ENCODE peak calls at places on chromosome 11, in five cellular contexts. E is A549; K is activated T-cell treated with anti-CD3 and anti-CD28 coated beads, Interleukin-2, amount 50 U/mL, for 24 hours; G is left cardiac atrium; U is activated CD4-positive, alpha-beta T cell treated with anti-CD3 and anti-CD28 coated beads, Interleukin-2, amount 50 U/mL, for 1 hour. A is an unnamed sample.

GRCh38 chr11:2401436-2401984 is 960 bp downstream of the TSSC4 start:
- DNase-seq in G (no peak), K (no peak), E (no peak), U (no peak), A (no peak)

GRCh38 chr11:394034-394857 is at the start of gene PKP3:
- DNase-seq in G (no peak), K (no peak), E (peak; percentile 80), U (no peak), A (no peak)

GRCh38 chr11:76627541-76628082 is 42.9 kb downstream of the LRRC32 start:
- DNase-seq in E (no peak), G (no peak), K (peak; percentile 26), U (no peak), A (no peak)

GRCh38 chr11:68857037-68857586 is 15.4 kb upstream of the CPT1A start:
- DNase-seq in K (no peak), U (no peak), E (no peak), G (no peak), A (no peak)

GRCh38 chr11:130389315-130389935 is 39.0 kb downstream of the ADAMTS8 start:
- DNase-seq in G (peak; percentile 76), K (no peak), E (no peak), U (no peak), A (no peak)

GRCh38 chr11:30422389-30422788 is 99.5 kb downstream of the ARL14EP start:
- DNase-seq in U (no peak), K (no peak), E (no peak), G (no peak), A (no peak)

GRCh38 chr11:65505434-65506315 is 6.8 kb downstream of the MALAT1 start:
- DNase-seq in E (peak; percentile 44), K (no peak), G (peak; percentile 18), U (no peak), A (no peak)

GRCh38 chr11:69003301-69003865 is 9.7 kb downstream of the MRGPRF start:
- DNase-seq in K (no peak), E (no peak), G (no peak), U (no peak), A (no peak)

GRCh38 chr11:4202749-4203148 is 108.2 kb downstream of the RRM1 start:
- DNase-seq in U (no peak), K (no peak), E (no peak), G (no peak), A (no peak)

GRCh38 chr11:64438986-64439771 is 80.2 kb downstream of the RPS6KA4 start:
- DNase-seq in U (no peak), K (no peak), G (no peak), E (no peak), A (no peak)

GRCh38 chr11:130145975-130146776 is 13.4 kb upstream of the ST14 start:
- DNase-seq in G (no peak), U (no peak), E (peak; percentile 54), K (no peak), A (no peak)

GRCh38 chr11:128394436-128395089 is 192.8 kb downstream of the ETS1 start:
- DNase-seq in K (no peak), U (no peak), E (no peak), G (peak; percentile 62), A (no peak)

GRCh38 chr11:113932788-113933187 is 28.2 kb downstream of the HTR3B start:
- DNase-seq in K (no peak), E (no peak), U (no peak), G (no peak), A (no peak)

GRCh38 chr11:86193297-86194095 is 51.1 kb upstream of the EED start:
- DNase-seq in E (peak; percentile 89), K (peak; percentile 69), U (peak; percentile 41), G (peak; percentile 85), A (peak; percentile 83)

GRCh38 chr11:26088391-26088790 is 243.5 kb upstream of the ANO3 start:
- DNase-seq in U (no peak), G (no peak), K (no peak), E (no peak), A (no peak)

GRCh38 chr11:61820174-61820573 is 3.4 kb upstream of the FADS1 start:
- DNase-seq in U (no peak), G (no peak), E (peak; percentile 66), K (no peak), A (no peak)

GRCh38 chr11:62665630-62666258 is 632 bp downstream of the CSKMT start:
- DNase-seq in K (peak; percentile 79), E (peak; percentile 45), G (peak; percentile 57), U (peak; percentile 57), A (peak; percentile 18)

A was measured in HEK293T.